ENCODE peak calls at places on chromosomes 12 and 14, in nine cellular contexts. I is CD8-positive, alpha-beta T cell; K is uterus; Z is psoas muscle; T is HT1080; J is amniotic stem cell; B is activated naive CD8-positive, alpha-beta T cell treated with anti-CD3 and anti-CD28 coated beads for 36 hours; O is AG09309; G is NCI-H446. N is an unnamed sample.

GRCh38 chr12:58915634-58916033 is 4.7 kb downstream of the LRIG3 start:
- DNase-seq in I (no peak), K (peak; percentile 63), Z (no peak), T (no peak), J (no peak), B (no peak), O (peak; percentile 63), G (peak; percentile 53), N (no peak)

GRCh38 chr14:90647469-90647868 is 168.8 kb downstream of the TTC7B start:
- DNase-seq in I (no peak), K (no peak), Z (no peak), T (no peak), J (no peak), B (no peak), O (no peak), G (no peak), N (no peak)

GRCh38 chr12:83036847-83037246 is 350.1 kb downstream of the TMTC2 start:
- DNase-seq in I (no peak), K (no peak), Z (no peak), T (no peak), J (no peak), B (no peak), O (no peak), G (no peak), N (no peak)

GRCh38 chr12:80469681-80470080 is 25.6 kb downstream of the PTPRQ start:
- DNase-seq in I (no peak), K (no peak), Z (no peak), T (no peak), J (no peak), B (no peak), O (no peak), G (no peak), N (no peak)

GRCh38 chr12:14873440-14874185 is 12.0 kb downstream of the MGP start:
- DNase-seq in I (no peak), K (no peak), Z (no peak), T (peak; percentile 15), J (no peak), B (no peak), O (no peak), G (no peak), N (no peak)

GRCh38 chr14:68364823-68365222 is 428.0 kb downstream of the ZFP36L1 start:
- DNase-seq in I (no peak), K (no peak), Z (no peak), T (no peak), J (no peak), B (no peak), O (no peak), G (no peak), N (no peak)

GRCh38 chr12:62601765-62602444 is 135.3 kb downstream of the MON2 start:
- DNase-seq in I (no peak), K (no peak), Z (no peak), T (no peak), J (no peak), B (no peak), O (no peak), G (peak; percentile 29), N (no peak)

GRCh38 chr12:131808744-131809371 is 19.3 kb upstream of the MMP17 start:
- DNase-seq in I (no peak), K (no peak), Z (peak; percentile 48), T (no peak), J (no peak), B (peak; percentile 53), O (no peak), G (no peak), N (no peak)

GRCh38 chr12:120798696-120799095 is 73.1 kb downstream of the ACADS start:
- DNase-seq in I (no peak), K (no peak), Z (no peak), T (no peak), J (no peak), B (no peak), O (no peak), G (no peak), N (no peak)

GRCh38 chr12:3378655-3379054 is 112.3 kb upstream of the PRMT8 start:
- DNase-seq in I (no peak), K (no peak), Z (no peak), T (no peak), J (no peak), B (no peak), O (no peak), G (no peak), N (no peak)

GRCh38 chr14:105864116-105864515 is 337.7 kb downstream of the TMEM121 start:
- DNase-seq in I (no peak), K (peak; percentile 2), Z (no peak), T (no peak), J (no peak), B (no peak), O (no peak), G (no peak), N (no peak)

GRCh38 chr12:83320350-83320749 is 633.6 kb downstream of the TMTC2 start:
- DNase-seq in I (no peak), K (no peak), Z (no peak), T (no peak), J (no peak), B (no peak), O (no peak), G (no peak), N (no peak)

GRCh38 chr14:36224176-36224575 is 47.7 kb upstream of the PTCSC3 start:
- DNase-seq in I (no peak), K (no peak), Z (no peak), T (no peak), J (no peak), B (no peak), O (no peak), G (no peak), N (no peak)

GRCh38 chr12:109773384-109774011 is 59.7 kb downstream of the TRPV4 start:
- DNase-seq in I (no peak), K (no peak), Z (no peak), T (no peak), J (no peak), B (no peak), O (no peak), G (no peak), N (peak; percentile 44)

GRCh38 chr12:807041-807717 is 54.8 kb downstream of the WNK1 start:
- DNase-seq in I (no peak), K (no peak), Z (no peak), T (no peak), J (no peak), B (no peak), O (no peak), G (no peak), N (no peak)

GRCh38 chr12:65821336-65821735 is 2.9 kb upstream of the HMGA2 start:
- DNase-seq in I (no peak), K (no peak), Z (no peak), T (peak; percentile 68), J (no peak), B (no peak), O (no peak), G (no peak), N (no peak)

GRCh38 chr12:70985850-70986249 is 65.3 kb upstream of the PTPRR start:
- DNase-seq in I (no peak), K (no peak), Z (no peak), T (no peak), J (no peak), B (no peak), O (no peak), G (no peak), N (no peak)

GRCh38 chr12:100427078-100427477 is 46.6 kb upstream of the NR1H4 start:
- DNase-seq in I (no peak), K (no peak), Z (no peak), T (peak; percentile 78), J (peak; percentile 33), B (no peak), O (peak; percentile 16), G (no peak), N (no peak)

GRCh38 chr14:51073751-51074150 is 21.2 kb downstream of the TRIM9 start:
- DNase-seq in I (no peak), K (peak; percentile 71), Z (no peak), T (no peak), J (no peak), B (no peak), O (no peak), G (no peak), N (no peak)

GRCh38 chr14:104390941-104391901 is 188.3 kb upstream of the C14orf180 start:
- DNase-seq in I (no peak), K (no peak), Z (no peak), T (no peak), J (no peak), B (no peak), O (no peak), G (no peak), N (no peak)

GRCh38 chr12:53976172-53976822 is 1.5 kb upstream of the HOTAIR start:
- DNase-seq in I (no peak), K (no peak), Z (no peak), T (no peak), J (no peak), B (no peak), O (no peak), G (no peak), N (no peak)

GRCh38 chr12:83016226-83016835 is 329.6 kb downstream of the TMTC2 start:
- DNase-seq in I (no peak), K (peak; percentile 78), Z (no peak), T (peak; percentile 86), J (peak; percentile 60), B (no peak), O (peak; percentile 76), G (no peak), N (no peak)

GRCh38 chr12:15779925-15780324 is 9.3 kb downstream of the EPS8 start:
- DNase-seq in I (no peak), K (no peak), Z (no peak), T (no peak), J (no peak), B (no peak), O (no peak), G (no peak), N (no peak)

GRCh38 chr12:67517181-67517887 is 131.2 kb upstream of the DYRK2 start:
- DNase-seq in I (no peak), K (peak; percentile 31), Z (peak; percentile 51), T (peak; percentile 84), J (no peak), B (no peak), O (no peak), G (peak; percentile 86), N (no peak)